ENCODE peak calls at places on chromosomes 1 and 21, in six cellular contexts. One of them, this sample, is unnamed.

GRCh38 chr1:229270547-229271447 is at the start of gene RAB4A:
- DNase-seq in HFF-Myc: peak; percentile 44
- DNase-seq in activated CD8-positive, alpha-beta memory T cell treated with anti-CD3 and anti-CD28 coated beads for 24 hours: peak; percentile 90
- DNase-seq in T-cell: peak; percentile 51
- DNase-seq in iPS-NIHi11: peak; percentile 95
- DNase-seq in CMK: peak; percentile 93
- DNase-seq in this sample: peak; percentile 75

GRCh38 chr1:34286547-34286946 is 109.8 kb downstream of the C1orf94 start:
- DNase-seq in HFF-Myc: no peak
- DNase-seq in activated CD8-positive, alpha-beta memory T cell treated with anti-CD3 and anti-CD28 coated beads for 24 hours: no peak
- DNase-seq in T-cell: no peak
- DNase-seq in iPS-NIHi11: no peak
- DNase-seq in CMK: no peak
- DNase-seq in this sample: no peak

GRCh38 chr1:171566467-171566866 is 55.6 kb upstream of the MYOCOS start:
- DNase-seq in HFF-Myc: no peak
- DNase-seq in activated CD8-positive, alpha-beta memory T cell treated with anti-CD3 and anti-CD28 coated beads for 24 hours: no peak
- DNase-seq in T-cell: no peak
- DNase-seq in iPS-NIHi11: peak; percentile 17
- DNase-seq in CMK: no peak
- DNase-seq in this sample: no peak

GRCh38 chr21:29077651-29078090 is 4.2 kb upstream of the CCT8 start:
- DNase-seq in HFF-Myc: no peak
- DNase-seq in activated CD8-positive, alpha-beta memory T cell treated with anti-CD3 and anti-CD28 coated beads for 24 hours: no peak
- DNase-seq in T-cell: no peak
- DNase-seq in iPS-NIHi11: no peak
- DNase-seq in CMK: no peak
- DNase-seq in this sample: peak; percentile 32

GRCh38 chr1:201705389-201705788 is 123.6 kb upstream of the IPO9 start:
- DNase-seq in HFF-Myc: no peak
- DNase-seq in activated CD8-positive, alpha-beta memory T cell treated with anti-CD3 and anti-CD28 coated beads for 24 hours: no peak
- DNase-seq in T-cell: no peak
- DNase-seq in iPS-NIHi11: no peak
- DNase-seq in CMK: no peak
- DNase-seq in this sample: no peak

GRCh38 chr1:38005195-38006007 is at the start of gene FHL3:
- DNase-seq in HFF-Myc: no peak
- DNase-seq in activated CD8-positive, alpha-beta memory T cell treated with anti-CD3 and anti-CD28 coated beads for 24 hours: peak; percentile 79
- DNase-seq in T-cell: no peak
- DNase-seq in iPS-NIHi11: peak; percentile 86
- DNase-seq in CMK: peak; percentile 81
- DNase-seq in this sample: no peak

GRCh38 chr1:226549937-226550670 is 1.5 kb downstream of the STUM start:
- DNase-seq in HFF-Myc: no peak
- DNase-seq in activated CD8-positive, alpha-beta memory T cell treated with anti-CD3 and anti-CD28 coated beads for 24 hours: peak; percentile 75
- DNase-seq in T-cell: no peak
- DNase-seq in iPS-NIHi11: peak; percentile 60
- DNase-seq in CMK: no peak
- DNase-seq in this sample: peak; percentile 10

GRCh38 chr1:168050307-168050706 is 86.4 kb downstream of the GPR161 start:
- DNase-seq in HFF-Myc: no peak
- DNase-seq in activated CD8-positive, alpha-beta memory T cell treated with anti-CD3 and anti-CD28 coated beads for 24 hours: no peak
- DNase-seq in T-cell: no peak
- DNase-seq in iPS-NIHi11: no peak
- DNase-seq in CMK: no peak
- DNase-seq in this sample: no peak

GRCh38 chr1:32870615-32871363 is at the start of gene FNDC5:
- DNase-seq in HFF-Myc: no peak
- DNase-seq in activated CD8-positive, alpha-beta memory T cell treated with anti-CD3 and anti-CD28 coated beads for 24 hours: no peak
- DNase-seq in T-cell: no peak
- DNase-seq in iPS-NIHi11: peak; percentile 83
- DNase-seq in CMK: no peak
- DNase-seq in this sample: no peak

GRCh38 chr1:109078317-109078716 is 2.5 kb upstream of the TAF13 start:
- DNase-seq in HFF-Myc: no peak
- DNase-seq in activated CD8-positive, alpha-beta memory T cell treated with anti-CD3 and anti-CD28 coated beads for 24 hours: no peak
- DNase-seq in T-cell: no peak
- DNase-seq in iPS-NIHi11: no peak
- DNase-seq in CMK: no peak
- DNase-seq in this sample: no peak

GRCh38 chr21:36769051-36769867 is 70.3 kb downstream of the SIM2 start:
- DNase-seq in HFF-Myc: no peak
- DNase-seq in activated CD8-positive, alpha-beta memory T cell treated with anti-CD3 and anti-CD28 coated beads for 24 hours: no peak
- DNase-seq in T-cell: no peak
- DNase-seq in iPS-NIHi11: no peak
- DNase-seq in CMK: no peak
- DNase-seq in this sample: no peak

GRCh38 chr1:22556391-22557104 is 6.7 kb upstream of the EPHA8 start:
- DNase-seq in HFF-Myc: no peak
- DNase-seq in activated CD8-positive, alpha-beta memory T cell treated with anti-CD3 and anti-CD28 coated beads for 24 hours: no peak
- DNase-seq in T-cell: no peak
- DNase-seq in iPS-NIHi11: peak; percentile 76
- DNase-seq in CMK: no peak
- DNase-seq in this sample: no peak

GRCh38 chr1:3611170-3612019 is at the start of gene MEGF6:
- DNase-seq in HFF-Myc: no peak
- DNase-seq in activated CD8-positive, alpha-beta memory T cell treated with anti-CD3 and anti-CD28 coated beads for 24 hours: peak; percentile 85
- DNase-seq in T-cell: no peak
- DNase-seq in iPS-NIHi11: peak; percentile 99
- DNase-seq in CMK: no peak
- DNase-seq in this sample: no peak

GRCh38 chr1:21837476-21837875 is 25.4 kb downstream of the LDLRAD2 start:
- DNase-seq in HFF-Myc: no peak
- DNase-seq in activated CD8-positive, alpha-beta memory T cell treated with anti-CD3 and anti-CD28 coated beads for 24 hours: no peak
- DNase-seq in T-cell: no peak
- DNase-seq in iPS-NIHi11: no peak
- DNase-seq in CMK: no peak
- DNase-seq in this sample: no peak

GRCh38 chr1:187054862-187055757 is 226.4 kb downstream of the PLA2G4A start:
- DNase-seq in HFF-Myc: no peak
- DNase-seq in activated CD8-positive, alpha-beta memory T cell treated with anti-CD3 and anti-CD28 coated beads for 24 hours: no peak
- DNase-seq in T-cell: no peak
- DNase-seq in iPS-NIHi11: no peak
- DNase-seq in CMK: no peak
- DNase-seq in this sample: no peak

GRCh38 chr1:150762559-150762958 is 3.0 kb downstream of the CTSS start:
- DNase-seq in HFF-Myc: no peak
- DNase-seq in activated CD8-positive, alpha-beta memory T cell treated with anti-CD3 and anti-CD28 coated beads for 24 hours: no peak
- DNase-seq in T-cell: no peak
- DNase-seq in iPS-NIHi11: no peak
- DNase-seq in CMK: no peak
- DNase-seq in this sample: no peak

GRCh38 chr21:38346286-38346685 is 89.5 kb downstream of the KCNJ15 start:
- DNase-seq in HFF-Myc: no peak
- DNase-seq in activated CD8-positive, alpha-beta memory T cell treated with anti-CD3 and anti-CD28 coated beads for 24 hours: peak; percentile 5
- DNase-seq in T-cell: no peak
- DNase-seq in iPS-NIHi11: no peak
- DNase-seq in CMK: no peak
- DNase-seq in this sample: no peak

GRCh38 chr1:92203105-92203504 is 14.6 kb upstream of the C1orf146 start:
- DNase-seq in HFF-Myc: no peak
- DNase-seq in activated CD8-positive, alpha-beta memory T cell treated with anti-CD3 and anti-CD28 coated beads for 24 hours: no peak
- DNase-seq in T-cell: no peak
- DNase-seq in iPS-NIHi11: no peak
- DNase-seq in CMK: no peak
- DNase-seq in this sample: no peak

GRCh38 chr1:154747380-154747779 is 122.7 kb downstream of the KCNN3 start:
- DNase-seq in HFF-Myc: no peak
- DNase-seq in activated CD8-positive, alpha-beta memory T cell treated with anti-CD3 and anti-CD28 coated beads for 24 hours: no peak
- DNase-seq in T-cell: no peak
- DNase-seq in iPS-NIHi11: no peak
- DNase-seq in CMK: no peak
- DNase-seq in this sample: no peak

GRCh38 chr1:99456536-99456935 is 189.4 kb upstream of the PALMD start:
- DNase-seq in HFF-Myc: peak; percentile 75
- DNase-seq in activated CD8-positive, alpha-beta memory T cell treated with anti-CD3 and anti-CD28 coated beads for 24 hours: no peak
- DNase-seq in T-cell: no peak
- DNase-seq in iPS-NIHi11: no peak
- DNase-seq in CMK: no peak
- DNase-seq in this sample: no peak

GRCh38 chr1:222788328-222789156 is 26.3 kb upstream of the DISP1 start:
- DNase-seq in HFF-Myc: no peak
- DNase-seq in activated CD8-positive, alpha-beta memory T cell treated with anti-CD3 and anti-CD28 coated beads for 24 hours: no peak
- DNase-seq in T-cell: no peak
- DNase-seq in iPS-NIHi11: no peak
- DNase-seq in CMK: no peak
- DNase-seq in this sample: no peak

GRCh38 chr1:13823126-13823880 is 123.3 kb downstream of the PRDM2 start:
- DNase-seq in HFF-Myc: no peak
- DNase-seq in activated CD8-positive, alpha-beta memory T cell treated with anti-CD3 and anti-CD28 coated beads for 24 hours: no peak
- DNase-seq in T-cell: no peak
- DNase-seq in iPS-NIHi11: no peak
- DNase-seq in CMK: no peak
- DNase-seq in this sample: no peak

This sample was measured in naive thymus-derived CD4-positive, alpha-beta T cell.